ENCODE peak calls at places on chromosomes 12 and 14, in seven cellular contexts. O is HTR-8/SVneo; Q is suprapubic skin; D is stimulated activated CD8-positive, alpha-beta memory T cell treated with anti-CD3 and anti-CD28 coated beads, Interleukin-7, amount 100 ng/mL, for 24 hours; K is posterior cingulate gyrus; A is nucleus accumbens; H is GM23248. Z is an unnamed sample.

GRCh38 chr14:22596354-22596879 is 1.7 kb upstream of the ABHD4 start:
- DNase-seq in O (no peak), Q (no peak), D (no peak), K (no peak), A (no peak), H (no peak), Z (no peak)

GRCh38 chr14:95043314-95043713 is 114.0 kb downstream of the DICER1 start:
- DNase-seq in O (no peak), Q (peak), D (no peak), K (peak), A (no peak), H (no peak), Z (no peak)

GRCh38 chr12:62834406-62834805 is 100.5 kb downstream of the PPM1H start:
- DNase-seq in O (no peak), Q (no peak), D (no peak), K (peak), A (no peak), H (no peak), Z (no peak)

GRCh38 chr12:12890815-12891645 is at the start of gene GPRC5A:
- DNase-seq in O (peak), Q (peak), D (no peak), K (peak), A (peak), H (peak), Z (peak)

GRCh38 chr12:24997970-24998582 is 49.2 kb upstream of the BCAT1 start:
- DNase-seq in O (no peak), Q (no peak), D (no peak), K (no peak), A (no peak), H (peak), Z (no peak)

GRCh38 chr14:64788706-64789105 is 84.5 kb downstream of the PLEKHG3 start:
- DNase-seq in O (peak), Q (no peak), D (no peak), K (no peak), A (no peak), H (peak), Z (peak)

GRCh38 chr14:100065161-100065871 is at the start of gene EVL:
- DNase-seq in O (no peak), Q (no peak), D (no peak), K (no peak), A (no peak), H (no peak), Z (no peak)

GRCh38 chr14:48974994-48975393 is 611.2 kb downstream of the RPS29 start:
- DNase-seq in O (no peak), Q (no peak), D (no peak), K (no peak), A (no peak), H (no peak), Z (no peak)

GRCh38 chr12:67382206-67382871 is 113.2 kb downstream of the CAND1 start:
- DNase-seq in O (no peak), Q (no peak), D (no peak), K (no peak), A (no peak), H (peak), Z (no peak)

GRCh38 chr14:101358726-101359125 is 202.6 kb upstream of the DIO3 start:
- DNase-seq in O (no peak), Q (no peak), D (no peak), K (peak), A (no peak), H (no peak), Z (no peak)

GRCh38 chr12:123041042-123041531 is 60.6 kb downstream of the ARL6IP4 start:
- DNase-seq in O (no peak), Q (no peak), D (no peak), K (peak), A (no peak), H (no peak), Z (no peak)

GRCh38 chr12:24943947-24944597 is 4.8 kb downstream of the BCAT1 start:
- DNase-seq in O (no peak), Q (no peak), D (no peak), K (no peak), A (no peak), H (no peak), Z (no peak)

GRCh38 chr14:61254803-61255526 is 26.2 kb downstream of the TMEM30B start:
- DNase-seq in O (no peak), Q (no peak), D (no peak), K (no peak), A (no peak), H (no peak), Z (no peak)

GRCh38 chr12:3046441-3047200 is 30.6 kb upstream of the TSPAN9 start:
- DNase-seq in O (no peak), Q (no peak), D (no peak), K (no peak), A (no peak), H (peak), Z (peak)

GRCh38 chr14:39339003-39339402 is 93.2 kb downstream of the FBXO33 start:
- DNase-seq in O (no peak), Q (no peak), D (no peak), K (peak), A (no peak), H (no peak), Z (no peak)

GRCh38 chr12:6608592-6609311 is 1.6 kb upstream of the CHD4 start:
- DNase-seq in O (peak), Q (peak), D (no peak), K (peak), A (no peak), H (peak), Z (no peak)

GRCh38 chr12:4196805-4197420 is 76.6 kb upstream of the CCND2 start:
- DNase-seq in O (no peak), Q (no peak), D (no peak), K (no peak), A (no peak), H (no peak), Z (no peak)

GRCh38 chr12:128771681-128772080 is 52.1 kb downstream of the SLC15A4 start:
- DNase-seq in O (no peak), Q (no peak), D (no peak), K (no peak), A (no peak), H (peak), Z (no peak)